ENCODE peak calls at places on chromosomes 6 and 20, in six cellular contexts. R, P, O, A, T and H are unnamed samples.

GRCh38 chr6:155434117-155434516 is 21.5 kb downstream of the NOX3 start:
- DNase-seq in R (no peak), P (no peak), O (no peak), A (no peak), T (no peak), H (no peak)

GRCh38 chr6:16086970-16087369 is 41.9 kb upstream of the MYLIP start:
- DNase-seq in R (no peak), P (no peak), O (no peak), A (no peak), T (no peak), H (no peak)

GRCh38 chr6:108876929-108877775 is 28.9 kb downstream of the ARMC2 start:
- DNase-seq in R (no peak), P (peak; percentile 84), O (no peak), A (peak; percentile 61), T (peak; percentile 35), H (peak; percentile 91)

GRCh38 chr6:152096863-152097496 is 289.5 kb downstream of the ESR1 start:
- DNase-seq in R (no peak), P (no peak), O (no peak), A (no peak), T (no peak), H (no peak)

GRCh38 chr20:23032056-23032455 is 3.1 kb upstream of the SSTR4 start:
- DNase-seq in R (no peak), P (no peak), O (no peak), A (no peak), T (no peak), H (no peak)

GRCh38 chr20:36193937-36194712 is 39.6 kb downstream of the EPB41L1 start:
- DNase-seq in R (no peak), P (no peak), O (no peak), A (no peak), T (no peak), H (no peak)

GRCh38 chr6:152651986-152652385 is 14.8 kb upstream of the SYNE1 start:
- DNase-seq in R (no peak), P (no peak), O (no peak), A (no peak), T (no peak), H (no peak)

GRCh38 chr20:39538317-39538716 is 576.2 kb downstream of the DHX35 start:
- DNase-seq in R (no peak), P (no peak), O (no peak), A (no peak), T (no peak), H (no peak)

GRCh38 chr6:134754013-134754690 is 195.7 kb downstream of the ALDH8A1 start:
- DNase-seq in R (no peak), P (no peak), O (no peak), A (no peak), T (no peak), H (no peak)

GRCh38 chr6:1612902-1613301 is 3.2 kb downstream of the FOXC1 start:
- DNase-seq in R (no peak), P (no peak), O (no peak), A (no peak), T (no peak), H (no peak)

GRCh38 chr6:106199998-106200397 is 113.9 kb downstream of the PRDM1 start:
- DNase-seq in R (no peak), P (no peak), O (no peak), A (no peak), T (no peak), H (no peak)

GRCh38 chr6:160133441-160134336 is 12.1 kb downstream of the SLC22A1 start:
- DNase-seq in R (no peak), P (no peak), O (no peak), A (no peak), T (no peak), H (no peak)

GRCh38 chr6:160634706-160635105 is 29.4 kb downstream of the LPA start:
- DNase-seq in R (no peak), P (no peak), O (no peak), A (peak; percentile 6), T (no peak), H (peak; percentile 54)

GRCh38 chr20:10454135-10454750 is 19.1 kb downstream of the SLX4IP start:
- DNase-seq in R (no peak), P (no peak), O (no peak), A (no peak), T (no peak), H (no peak)

GRCh38 chr6:168208854-168209253 is 110.7 kb downstream of the DACT2 start:
- DNase-seq in R (no peak), P (no peak), O (no peak), A (no peak), T (no peak), H (peak; percentile 26)

GRCh38 chr6:53029761-53030160 is 34.7 kb upstream of the GSTA4 start:
- DNase-seq in R (no peak), P (no peak), O (no peak), A (no peak), T (no peak), H (no peak)

GRCh38 chr6:87407896-87408720 is at the start of gene CFAP206:
- DNase-seq in R (peak; percentile 88), P (peak; percentile 84), O (peak; percentile 78), A (peak; percentile 89), T (peak; percentile 76), H (peak; percentile 93)

GRCh38 chr6:163759542-163759941 is 345.0 kb downstream of the QKI start:
- DNase-seq in R (no peak), P (no peak), O (no peak), A (no peak), T (no peak), H (no peak)

GRCh38 chr6:36925809-36926208 is 28.7 kb upstream of the PI16 start:
- DNase-seq in R (no peak), P (no peak), O (no peak), A (no peak), T (no peak), H (no peak)

GRCh38 chr20:34983995-34984735 is 28.5 kb downstream of the MYH7B start:
- DNase-seq in R (no peak), P (no peak), O (peak; percentile 41), A (no peak), T (no peak), H (peak; percentile 32)

GRCh38 chr6:150770631-150771030 is 94.9 kb upstream of the MTHFD1L start:
- DNase-seq in R (no peak), P (no peak), O (no peak), A (no peak), T (no peak), H (no peak)

GRCh38 chr20:45485388-45485787 is 15.8 kb downstream of the WFDC2 start:
- DNase-seq in R (no peak), P (no peak), O (no peak), A (no peak), T (no peak), H (no peak)

GRCh38 chr6:54860739-54861138 is 14.2 kb downstream of the FAM83B start:
- DNase-seq in R (no peak), P (no peak), O (no peak), A (no peak), T (no peak), H (no peak)

GRCh38 chr6:39685486-39685826 is 39.8 kb downstream of the KIF6 start:
- DNase-seq in R (no peak), P (no peak), O (no peak), A (no peak), T (no peak), H (no peak)

GRCh38 chr6:1604347-1604990 is 5.2 kb upstream of the FOXC1 start:
- DNase-seq in R (peak; percentile 85), P (peak; percentile 70), O (peak; percentile 61), A (peak; percentile 75), T (peak; percentile 34), H (peak; percentile 95)

GRCh38 chr20:4951299-4951698 is 50.0 kb downstream of the SLC23A2 start:
- DNase-seq in R (no peak), P (no peak), O (no peak), A (no peak), T (peak; percentile 38), H (peak; percentile 57)

GRCh38 chr6:118748311-118749062 is 97.1 kb upstream of the CEP85L start:
- DNase-seq in R (no peak), P (peak; percentile 69), O (no peak), A (peak; percentile 62), T (peak; percentile 67), H (peak; percentile 80)

GRCh38 chr6:123940551-123940950 is 136.9 kb downstream of the NKAIN2 start:
- DNase-seq in R (no peak), P (no peak), O (no peak), A (no peak), T (no peak), H (no peak)

GRCh38 chr6:136365781-136366354 is 76.2 kb upstream of the BCLAF1 start:
- DNase-seq in R (no peak), P (peak; percentile 34), O (peak; percentile 70), A (no peak), T (no peak), H (no peak)

GRCh38 chr20:31363295-31363694 is 5.1 kb upstream of the DEFB118 start:
- DNase-seq in R (no peak), P (no peak), O (no peak), A (no peak), T (no peak), H (no peak)
- H3K9me3 ChIP-seq in R (peaks cover 16% of the 10 kb centered on the region), P (no peaks in the 10 kb centered on the region), O (no peaks in the 10 kb centered on the region), A (no peaks in the 10 kb centered on the region), T (no peaks in the 10 kb centered on the region), H (no peaks in the 10 kb centered on the region)

GRCh38 chr6:13368716-13369115 is 40.4 kb upstream of the TBC1D7 start:
- DNase-seq in R (no peak), P (no peak), O (no peak), A (no peak), T (no peak), H (no peak)

GRCh38 chr6:13370623-13371022 is 42.3 kb upstream of the TBC1D7 start:
- DNase-seq in R (no peak), P (no peak), O (no peak), A (no peak), T (no peak), H (no peak)

GRCh38 chr6:13371421-13372072 is 43.2 kb upstream of the TBC1D7 start:
- DNase-seq in R (no peak), P (no peak), O (no peak), A (no peak), T (no peak), H (no peak)

GRCh38 chr6:13368079-13368478 is 39.7 kb upstream of the TBC1D7 start:
- DNase-seq in R (no peak), P (no peak), O (no peak), A (peak; percentile 54), T (no peak), H (no peak)

GRCh38 chr6:13369591-13369990 is 41.3 kb upstream of the TBC1D7 start:
- DNase-seq in R (no peak), P (no peak), O (no peak), A (no peak), T (no peak), H (no peak)
- H3K9me3 ChIP-seq in R (peaks cover 2% of the 10 kb centered on the region), P (no peaks in the 10 kb centered on the region), O (no peaks in the 10 kb centered on the region), A (no peaks in the 10 kb centered on the region), T (no peaks in the 10 kb centered on the region), H (no peaks in the 10 kb centered on the region)

DNA sequence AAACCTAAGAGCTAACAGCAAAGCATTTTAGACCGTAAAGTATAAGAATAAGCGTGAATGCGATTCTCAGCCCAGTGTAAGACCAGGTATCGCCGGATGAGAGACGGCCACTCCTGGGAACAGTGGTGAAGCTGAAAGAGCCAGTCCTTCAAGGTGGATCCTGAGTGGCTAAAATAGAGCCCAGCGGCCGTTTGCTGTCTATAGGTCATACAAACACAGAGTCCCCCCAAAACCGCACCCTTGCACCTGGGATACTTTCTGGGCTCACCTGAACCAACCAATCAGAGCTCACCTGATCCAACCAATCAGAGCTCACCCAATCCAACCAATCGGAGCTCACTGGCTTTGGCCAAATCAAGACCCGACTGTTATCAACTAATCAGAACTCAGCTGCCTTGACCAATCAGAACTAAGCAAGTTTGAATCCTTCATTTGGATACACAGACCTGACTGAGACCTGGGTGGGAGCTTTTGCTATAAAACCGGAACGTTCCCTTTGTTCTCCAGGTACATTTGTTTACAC is 248.2 kb downstream of the DLL1 start:
- DNase-seq in R (no peak), P (no peak), O (no peak), A (no peak), T (no peak), H (peak; percentile 40)
- H3K9me3 ChIP-seq in R (no peaks in the 10 kb centered on the region), P (no peaks in the 10 kb centered on the region), O (no peaks in the 10 kb centered on the region), A (no peaks in the 10 kb centered on the region), T (no peaks in the 10 kb centered on the region), H (no peaks in the 10 kb centered on the region)

GRCh38 chr6:64230530-64230929 is 594.9 kb downstream of the PHF3 start:
- DNase-seq in R (no peak), P (no peak), O (no peak), A (no peak), T (no peak), H (no peak)
- H3K9me3 ChIP-seq in R (no peaks in the 10 kb centered on the region), P (no peaks in the 10 kb centered on the region), O (no peaks in the 10 kb centered on the region), A (no peaks in the 10 kb centered on the region), T (no peaks in the 10 kb centered on the region), H (no peaks in the 10 kb centered on the region)